ENCODE peak calls at places on chromosomes 13 and 19, in seven cellular contexts. P is body of pancreas, X is lower leg skin, Q is H54, K is HepG2, J is A549, S is IMR-90. C is an unnamed sample.

GRCh38 chr13:24074687-24075086 is 85.8 kb upstream of the SPATA13 start:
- DNase-seq in P (peak), X (no peak), Q (no peak), K (no peak), J (no peak), S (no peak), C (no peak)

GRCh38 chr19:4375164-4375619 is 25.2 kb downstream of the SH3GL1 start:
- DNase-seq in P (peak), X (no peak), Q (no peak), K (peak), J (no peak), S (no peak), C (peak)

GRCh38 chr19:33671211-33671610 is 49.5 kb downstream of the CHST8 start:
- DNase-seq in P (no peak), X (no peak), Q (no peak), K (no peak), J (no peak), S (no peak), C (no peak)

GRCh38 chr19:42280761-42281174 is 11.7 kb downstream of the CIC start:
- DNase-seq in P (no peak), X (peak), Q (peak), K (no peak), J (no peak), S (peak), C (no peak)

GRCh38 chr19:53600217-53600616 is 31.6 kb upstream of the DPRX start:
- DNase-seq in P (no peak), X (no peak), Q (no peak), K (no peak), J (no peak), S (no peak), C (no peak)

GRCh38 chr19:4575978-4576933 is 16.8 kb upstream of the SEMA6B start:
- DNase-seq in P (peak), X (peak), Q (peak), K (peak), J (peak), S (peak), C (peak)

GRCh38 chr13:99871249-99871898 is 100.2 kb downstream of the ZIC5 start:
- DNase-seq in P (no peak), X (no peak), Q (no peak), K (no peak), J (no peak), S (no peak), C (no peak)

GRCh38 chr13:28056970-28057712 is 43.2 kb downstream of the FLT3 start:
- DNase-seq in P (no peak), X (no peak), Q (no peak), K (no peak), J (no peak), S (no peak), C (no peak)

GRCh38 chr13:98004107-98004506 is 50.6 kb downstream of the IPO5 start:
- DNase-seq in P (no peak), X (no peak), Q (no peak), K (no peak), J (no peak), S (peak), C (no peak)

GRCh38 chr13:89951341-89951740 is 1396.1 kb upstream of the MIR17HG start:
- DNase-seq in P (no peak), X (no peak), Q (no peak), K (no peak), J (no peak), S (no peak), C (no peak)

GRCh38 chr13:112060431-112060830 is 6.5 kb upstream of the SOX1 start:
- DNase-seq in P (no peak), X (no peak), Q (no peak), K (no peak), J (no peak), S (no peak), C (no peak)

GRCh38 chr19:43625918-43626579 is 6.6 kb upstream of the ZNF428 start:
- DNase-seq in P (peak), X (no peak), Q (no peak), K (no peak), J (peak), S (no peak), C (peak)

GRCh38 chr13:112859128-112859816 is 109.7 kb upstream of the MCF2L start:
- DNase-seq in P (no peak), X (no peak), Q (no peak), K (no peak), J (no peak), S (no peak), C (no peak)

GRCh38 chr19:53519431-53519830 is 18.5 kb upstream of the ZNF331 start:
- DNase-seq in P (peak), X (no peak), Q (no peak), K (no peak), J (no peak), S (no peak), C (no peak)

GRCh38 chr19:30877591-30878230 is 471.5 kb downstream of the TSHZ3 start:
- DNase-seq in P (no peak), X (peak), Q (no peak), K (no peak), J (no peak), S (no peak), C (no peak)

GRCh38 chr19:17113127-17113785 is 37.7 kb downstream of the MYO9B start:
- DNase-seq in P (no peak), X (no peak), Q (no peak), K (no peak), J (no peak), S (no peak), C (no peak)

GRCh38 chr19:3366104-3366760 is at the start of gene NFIC:
- DNase-seq in P (peak), X (peak), Q (peak), K (no peak), J (no peak), S (peak), C (peak)

GRCh38 chr13:59891053-59891452 is 272.7 kb downstream of the DIAPH3 start:
- DNase-seq in P (no peak), X (no peak), Q (no peak), K (no peak), J (no peak), S (no peak), C (no peak)

GRCh38 chr13:62418872-62419271 is 1003.2 kb upstream of the PCDH20 start:
- DNase-seq in P (no peak), X (no peak), Q (no peak), K (no peak), J (no peak), S (peak), C (no peak)

GRCh38 chr19:15696654-15697194 is 23.8 kb downstream of the CYP4F12 start:
- DNase-seq in P (no peak), X (no peak), Q (no peak), K (no peak), J (no peak), S (no peak), C (no peak)

GRCh38 chr13:93430346-93430745 is 203.7 kb downstream of the GPC6 start:
- DNase-seq in P (no peak), X (no peak), Q (no peak), K (no peak), J (no peak), S (no peak), C (no peak)

GRCh38 chr13:36718146-36718545 is 44.3 kb downstream of the SERTM1 start:
- DNase-seq in P (no peak), X (no peak), Q (no peak), K (no peak), J (no peak), S (peak), C (no peak)

GRCh38 chr19:48476176-48476575 is 7.0 kb downstream of the CYTH2 start:
- DNase-seq in P (no peak), X (no peak), Q (no peak), K (no peak), J (no peak), S (no peak), C (no peak)

GRCh38 chr13:105774739-105775460 is 760.6 kb downstream of the EFNB2 start:
- DNase-seq in P (peak), X (no peak), Q (no peak), K (peak), J (peak), S (peak), C (no peak)

GRCh38 chr19:45901432-45901903 is 945 bp downstream of the MYPOP start:
- DNase-seq in P (peak), X (no peak), Q (no peak), K (no peak), J (no peak), S (peak), C (peak)

GRCh38 chr13:100306042-100306441 is 217.1 kb downstream of the PCCA start:
- DNase-seq in P (no peak), X (no peak), Q (no peak), K (no peak), J (no peak), S (no peak), C (no peak)

GRCh38 chr19:42290523-42291436 is 11.2 kb upstream of the PRR19 start:
- DNase-seq in P (no peak), X (no peak), Q (no peak), K (peak), J (peak), S (no peak), C (peak)

GRCh38 chr13:90839061-90839460 is 508.4 kb upstream of the MIR17HG start:
- DNase-seq in P (no peak), X (no peak), Q (no peak), K (no peak), J (peak), S (no peak), C (no peak)

DNA sequence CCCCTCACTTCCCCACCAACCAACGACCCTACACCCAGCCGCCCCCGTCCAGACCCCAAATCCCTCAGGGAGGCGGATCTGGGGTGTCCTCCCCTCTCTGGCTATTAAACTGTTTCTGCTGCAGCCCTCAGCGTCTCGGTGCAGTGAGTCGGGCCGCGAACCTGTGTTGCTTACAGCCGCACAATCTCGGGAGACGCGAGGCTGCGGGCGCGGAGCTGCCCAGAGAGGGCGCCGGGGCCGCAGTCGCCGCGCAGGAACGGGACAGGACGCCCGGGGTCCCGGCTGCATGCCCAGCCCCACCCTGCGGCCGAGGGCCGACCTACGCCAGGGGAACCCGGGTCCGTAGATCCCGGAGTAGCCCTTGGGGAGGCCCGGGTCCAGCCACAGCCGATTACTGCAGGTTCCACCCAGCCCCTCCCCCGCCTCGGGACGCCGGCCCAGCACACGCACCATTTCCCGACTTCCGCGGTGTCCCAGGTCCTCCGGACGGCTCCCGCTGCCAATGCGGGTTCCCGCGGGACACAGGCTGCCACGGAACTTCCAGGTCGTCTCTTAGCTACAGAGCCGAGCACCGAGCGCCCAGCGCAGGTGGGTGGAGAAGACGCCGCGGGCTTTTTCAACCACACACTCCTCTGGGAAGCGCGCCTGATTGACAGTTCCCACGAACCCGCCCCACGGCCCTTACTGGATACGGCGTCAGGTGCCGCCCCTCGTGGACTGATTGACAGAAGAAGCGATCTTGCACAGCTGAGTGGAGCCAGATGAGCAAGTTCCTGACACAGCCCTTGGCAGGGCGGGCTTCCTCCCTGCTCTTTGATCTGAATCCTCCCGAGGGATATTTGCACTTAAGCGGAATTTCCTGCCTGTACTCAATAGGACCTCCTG is at the start of gene ZNF799:
- DNase-seq in P (peak), X (peak), Q (peak), K (peak), J (peak), S (peak), C (peak)
- TF ChIP-seq POLR2A in P (peak), X (no peak), Q (peak), K (peak), J (peak), S (no peak), C (peak)

DNA sequence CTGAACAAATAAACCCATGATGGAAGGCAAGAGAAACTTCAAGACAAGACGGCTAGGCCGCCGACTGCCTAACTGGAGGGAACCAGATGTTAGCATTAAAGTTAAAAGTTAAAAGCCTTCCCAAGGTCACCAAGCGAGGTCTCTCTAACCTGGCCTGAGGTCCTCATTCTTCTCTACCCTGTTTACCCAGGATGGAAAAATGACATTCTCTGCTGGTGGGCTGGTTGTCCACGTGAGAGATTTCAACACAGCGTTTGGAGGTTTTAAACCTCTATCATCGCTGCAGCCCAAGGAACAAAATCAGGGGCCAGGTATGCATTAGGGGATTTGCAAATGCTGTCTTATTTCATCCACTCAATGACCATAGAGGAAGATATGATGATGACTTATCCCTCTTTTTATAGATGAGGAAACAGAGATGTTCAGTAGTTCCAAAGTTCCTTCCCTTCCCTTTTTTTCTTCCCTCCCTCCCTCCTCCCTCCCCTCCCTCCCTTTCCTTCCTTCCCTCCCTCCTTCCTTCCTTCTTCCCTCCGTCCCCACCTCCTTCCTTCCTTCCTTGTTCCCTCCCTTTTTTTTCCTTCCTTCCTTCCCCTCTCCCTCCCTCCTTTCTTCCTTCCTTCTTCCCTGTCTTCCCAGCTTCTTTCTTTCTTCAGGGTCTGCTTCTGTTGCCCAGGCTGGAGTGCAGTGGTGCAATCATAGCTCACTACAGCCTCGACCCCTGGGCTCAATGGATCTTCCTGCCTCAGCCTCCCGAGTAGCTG is 79.7 kb downstream of the INSR start:
- DNase-seq in P (peak), X (no peak), Q (no peak), K (peak), J (no peak), S (no peak), C (no peak)
- TF ChIP-seq POLR2A in P (no peak), X (no peak), Q (no peak), K (no peak), J (no peak), S (no peak), C (no peak)

GRCh38 chr19:35908010-35908441 is at the start of gene TYROBP:
- DNase-seq in P (no peak), X (peak), Q (no peak), K (no peak), J (no peak), S (no peak), C (no peak)
- TF ChIP-seq POLR2A in P (peak), X (no peak), Q (no peak), K (no peak), J (no peak), S (no peak), C (no peak)

GRCh38 chr19:50724522-50725217 is 1.5 kb downstream of the CLEC11A start:
- DNase-seq in P (peak), X (peak), Q (peak), K (peak), J (peak), S (peak), C (peak)
- TF ChIP-seq POLR2A in P (peak), X (no peak), Q (peak), K (no peak), J (peak), S (peak), C (peak)

GRCh38 chr13:63542704-63543215 is 2127.1 kb upstream of the PCDH20 start:
- DNase-seq in P (no peak), X (no peak), Q (no peak), K (no peak), J (no peak), S (no peak), C (no peak)

GRCh38 chr13:63541336-63541735 is 2125.7 kb upstream of the PCDH20 start:
- DNase-seq in P (no peak), X (no peak), Q (no peak), K (no peak), J (no peak), S (no peak), C (no peak)

DNA sequence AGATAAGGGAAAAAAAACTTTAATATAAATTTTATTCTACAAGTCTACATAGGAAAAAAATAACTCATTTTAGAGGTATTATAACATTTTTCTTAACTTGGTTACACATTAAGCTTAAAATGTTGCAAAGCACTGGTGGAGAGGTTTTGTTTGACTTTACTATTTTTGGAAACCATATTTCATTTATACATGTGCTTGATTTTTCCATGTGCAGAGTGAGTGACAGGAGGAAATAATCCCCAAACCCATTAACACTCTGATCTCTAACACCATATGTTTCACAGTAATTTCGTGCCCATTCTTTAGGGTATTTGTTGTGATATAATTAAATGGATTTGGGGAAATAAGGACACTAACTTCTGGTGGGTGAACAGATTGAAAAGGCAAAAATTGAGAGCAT is 2124.4 kb upstream of the PCDH20 start:
- DNase-seq in P (no peak), X (no peak), Q (no peak), K (no peak), J (no peak), S (no peak), C (no peak)
- TF ChIP-seq POLR2A in P (no peak), X (no peak), Q (no peak), K (no peak), J (no peak), S (no peak), C (no peak)

GRCh38 chr13:30114586-30115256 is 192.6 kb downstream of the KATNAL1 start:
- DNase-seq in P (peak), X (peak), Q (peak), K (peak), J (peak), S (peak), C (peak)
- TF ChIP-seq POLR2A in P (peak), X (no peak), Q (no peak), K (peak), J (peak), S (no peak), C (no peak)

GRCh38 chr19:55674841-55675660 is at the start of gene EPN1:
- DNase-seq in P (peak), X (peak), Q (peak), K (peak), J (peak), S (peak), C (peak)
- TF ChIP-seq POLR2A in P (peak), X (no peak), Q (peak), K (no peak), J (no peak), S (peak), C (peak)

GRCh38 chr19:19618384-19619051 is at the start of gene PBX4:
- DNase-seq in P (peak), X (peak), Q (peak), K (no peak), J (peak), S (peak), C (peak)
- TF ChIP-seq POLR2A in P (no peak), X (no peak), Q (peak), K (no peak), J (no peak), S (peak), C (no peak)

C was measured in erythroblast.